ENCODE peak calls at places on chromosomes 16 and 17, in five cellular contexts. One of them, this sample, is unnamed.
A peak's percentile ranks its signal among the peaks of the same experiment; 100 is the strongest.

GRCh38 chr17:17026163-17026562 is 16.1 kb upstream of the MPRIP start:
- DNase-seq in astrocyte: no peak
- DNase-seq in ovary: no peak
- DNase-seq in naive thymus-derived CD4-positive, alpha-beta T cell: no peak
- DNase-seq in cardiac muscle cell: no peak
- DNase-seq in this sample: no peak

GRCh38 chr16:53884748-53885147 is 180.8 kb downstream of the FTO start:
- DNase-seq in astrocyte: peak; percentile 31
- DNase-seq in ovary: no peak
- DNase-seq in naive thymus-derived CD4-positive, alpha-beta T cell: no peak
- DNase-seq in cardiac muscle cell: no peak
- DNase-seq in this sample: no peak

GRCh38 chr17:28892024-28892423 is 5.5 kb downstream of the FLOT2 start:
- DNase-seq in astrocyte: no peak
- DNase-seq in ovary: no peak
- DNase-seq in naive thymus-derived CD4-positive, alpha-beta T cell: no peak
- DNase-seq in cardiac muscle cell: no peak
- DNase-seq in this sample: no peak

GRCh38 chr17:40177275-40177874 is at the start of gene RAPGEFL1:
- DNase-seq in astrocyte: peak; percentile 30
- DNase-seq in ovary: peak; percentile 71
- DNase-seq in naive thymus-derived CD4-positive, alpha-beta T cell: peak; percentile 76
- DNase-seq in cardiac muscle cell: peak; percentile 85
- DNase-seq in this sample: peak; percentile 89

GRCh38 chr17:10683853-10684252 is 13.5 kb downstream of the SCO1 start:
- DNase-seq in astrocyte: peak; percentile 11
- DNase-seq in ovary: no peak
- DNase-seq in naive thymus-derived CD4-positive, alpha-beta T cell: no peak
- DNase-seq in cardiac muscle cell: peak; percentile 55
- DNase-seq in this sample: peak; percentile 44

GRCh38 chr17:32876414-32877163 is at the start of gene MYO1D:
- DNase-seq in astrocyte: no peak
- DNase-seq in ovary: peak; percentile 57
- DNase-seq in naive thymus-derived CD4-positive, alpha-beta T cell: peak; percentile 58
- DNase-seq in cardiac muscle cell: no peak
- DNase-seq in this sample: peak; percentile 50

GRCh38 chr17:64706224-64707076 is 44.3 kb upstream of the SMURF2 start:
- DNase-seq in astrocyte: peak; percentile 34
- DNase-seq in ovary: no peak
- DNase-seq in naive thymus-derived CD4-positive, alpha-beta T cell: no peak
- DNase-seq in cardiac muscle cell: no peak
- DNase-seq in this sample: no peak

GRCh38 chr17:78051186-78051972 is 77.2 kb downstream of the TMC6 start:
- DNase-seq in astrocyte: no peak
- DNase-seq in ovary: no peak
- DNase-seq in naive thymus-derived CD4-positive, alpha-beta T cell: no peak
- DNase-seq in cardiac muscle cell: no peak
- DNase-seq in this sample: no peak

GRCh38 chr16:85123891-85124635 is 11.8 kb upstream of the CIBAR2 start:
- DNase-seq in astrocyte: peak; percentile 85
- DNase-seq in ovary: no peak
- DNase-seq in naive thymus-derived CD4-positive, alpha-beta T cell: no peak
- DNase-seq in cardiac muscle cell: peak; percentile 88
- DNase-seq in this sample: no peak

GRCh38 chr17:57471941-57472368 is 215.6 kb downstream of the MSI2 start:
- DNase-seq in astrocyte: no peak
- DNase-seq in ovary: no peak
- DNase-seq in naive thymus-derived CD4-positive, alpha-beta T cell: no peak
- DNase-seq in cardiac muscle cell: no peak
- DNase-seq in this sample: no peak

GRCh38 chr16:68548947-68549346 is 9.9 kb downstream of the ZFP90 start:
- DNase-seq in astrocyte: no peak
- DNase-seq in ovary: no peak
- DNase-seq in naive thymus-derived CD4-positive, alpha-beta T cell: peak; percentile 82
- DNase-seq in cardiac muscle cell: no peak
- DNase-seq in this sample: peak; percentile 42
- H3K9me3 ChIP-seq in astrocyte: peaks cover 16% of the 10 kb centered on the region
- H3K9me3 ChIP-seq in ovary: no peaks in the 10 kb centered on the region
- H3K9me3 ChIP-seq in naive thymus-derived CD4-positive, alpha-beta T cell: peaks cover 4% of the 10 kb centered on the region
- H3K9me3 ChIP-seq in cardiac muscle cell: no peaks in the 10 kb centered on the region
- H3K9me3 ChIP-seq in this sample: peaks cover 63% of the 10 kb centered on the region

GRCh38 chr17:81418710-81419332 is 23.6 kb downstream of the BAHCC1 start:
- DNase-seq in astrocyte: no peak
- DNase-seq in ovary: no peak
- DNase-seq in naive thymus-derived CD4-positive, alpha-beta T cell: no peak
- DNase-seq in cardiac muscle cell: no peak
- DNase-seq in this sample: no peak
- H3K4me3 ChIP-seq in astrocyte: no peak overlapping the region
- H3K4me3 ChIP-seq in ovary: peak overlapping the region; percentile 22
- H3K4me3 ChIP-seq in naive thymus-derived CD4-positive, alpha-beta T cell: no peak overlapping the region
- H3K4me3 ChIP-seq in cardiac muscle cell: no peak overlapping the region
- H3K4me3 ChIP-seq in this sample: no peak overlapping the region

GRCh38 chr17:53316988-53317387 is 505.7 kb upstream of the KIF2B start:
- DNase-seq in astrocyte: no peak
- DNase-seq in ovary: no peak
- DNase-seq in naive thymus-derived CD4-positive, alpha-beta T cell: no peak
- DNase-seq in cardiac muscle cell: no peak
- DNase-seq in this sample: no peak

GRCh38 chr17:53316073-53316472 is 506.7 kb upstream of the KIF2B start:
- DNase-seq in astrocyte: no peak
- DNase-seq in ovary: no peak
- DNase-seq in naive thymus-derived CD4-positive, alpha-beta T cell: no peak
- DNase-seq in cardiac muscle cell: no peak
- DNase-seq in this sample: no peak

DNA sequence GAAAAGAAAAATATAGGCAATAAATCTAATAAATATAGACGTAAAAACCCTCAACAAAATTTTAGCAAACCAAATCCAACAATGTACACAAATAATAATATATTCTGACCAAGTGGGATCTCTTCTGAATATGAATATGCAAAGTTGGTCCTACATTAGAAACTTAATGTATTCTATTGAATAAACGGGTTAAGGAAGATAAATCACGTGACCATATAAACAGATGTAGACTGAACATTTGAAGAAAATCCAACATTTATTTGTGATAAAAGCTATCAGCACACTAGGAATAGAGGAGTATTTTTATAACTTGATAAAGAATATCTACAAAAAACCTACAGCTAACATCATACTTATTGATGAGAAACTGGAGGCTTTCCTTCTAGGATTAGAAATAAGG is 502.8 kb upstream of the KIF2B start:
- DNase-seq in astrocyte: no peak
- DNase-seq in ovary: no peak
- DNase-seq in naive thymus-derived CD4-positive, alpha-beta T cell: no peak
- DNase-seq in cardiac muscle cell: no peak
- DNase-seq in this sample: no peak
- H3K9me3 ChIP-seq in astrocyte: no peaks in the 10 kb centered on the region
- H3K9me3 ChIP-seq in ovary: no peaks in the 10 kb centered on the region
- H3K9me3 ChIP-seq in naive thymus-derived CD4-positive, alpha-beta T cell: no peaks in the 10 kb centered on the region
- H3K9me3 ChIP-seq in cardiac muscle cell: no peaks in the 10 kb centered on the region
- H3K9me3 ChIP-seq in this sample: no peaks in the 10 kb centered on the region

GRCh38 chr16:678209-678857 is 1.9 kb upstream of the STUB1 start:
- DNase-seq in astrocyte: no peak
- DNase-seq in ovary: peak; percentile 40
- DNase-seq in naive thymus-derived CD4-positive, alpha-beta T cell: no peak
- DNase-seq in cardiac muscle cell: no peak
- DNase-seq in this sample: no peak

GRCh38 chr16:679808-680624 is at the start of gene STUB1:
- DNase-seq in astrocyte: peak; percentile 67
- DNase-seq in ovary: peak; percentile 89
- DNase-seq in naive thymus-derived CD4-positive, alpha-beta T cell: peak; percentile 82
- DNase-seq in cardiac muscle cell: peak; percentile 91
- DNase-seq in this sample: peak; percentile 84

GRCh38 chr16:680625-680945 is 375 bp downstream of the STUB1 start:
- DNase-seq in astrocyte: no peak
- DNase-seq in ovary: peak; percentile 22
- DNase-seq in naive thymus-derived CD4-positive, alpha-beta T cell: no peak
- DNase-seq in cardiac muscle cell: no peak
- DNase-seq in this sample: no peak

GRCh38 chr16:677306-678190 is 2.1 kb downstream of the RHBDL1 start:
- DNase-seq in astrocyte: no peak
- DNase-seq in ovary: peak; percentile 29
- DNase-seq in naive thymus-derived CD4-positive, alpha-beta T cell: no peak
- DNase-seq in cardiac muscle cell: no peak
- DNase-seq in this sample: no peak

GRCh38 chr16:678858-679807 is 1.1 kb upstream of the STUB1 start:
- DNase-seq in astrocyte: peak; percentile 21
- DNase-seq in ovary: peak; percentile 80
- DNase-seq in naive thymus-derived CD4-positive, alpha-beta T cell: no peak
- DNase-seq in cardiac muscle cell: peak; percentile 66
- DNase-seq in this sample: no peak
- H3K4me3 ChIP-seq in astrocyte: peak overlapping the region; percentile 50
- H3K4me3 ChIP-seq in ovary: peak overlapping the region; percentile 51
- H3K4me3 ChIP-seq in naive thymus-derived CD4-positive, alpha-beta T cell: peak overlapping the region; percentile 51
- H3K4me3 ChIP-seq in cardiac muscle cell: peak overlapping the region; percentile 44
- H3K4me3 ChIP-seq in this sample: no peak overlapping the region

GRCh38 chr16:59878999-59879398 is 1144.9 kb upstream of the GOT2 start:
- DNase-seq in astrocyte: peak; percentile 41
- DNase-seq in ovary: no peak
- DNase-seq in naive thymus-derived CD4-positive, alpha-beta T cell: no peak
- DNase-seq in cardiac muscle cell: no peak
- DNase-seq in this sample: no peak

GRCh38 chr16:59886021-59886420 is 1151.9 kb upstream of the GOT2 start:
- DNase-seq in astrocyte: peak; percentile 92
- DNase-seq in ovary: no peak
- DNase-seq in naive thymus-derived CD4-positive, alpha-beta T cell: no peak
- DNase-seq in cardiac muscle cell: peak; percentile 58
- DNase-seq in this sample: no peak

GRCh38 chr16:59878479-59878878 is 1144.4 kb upstream of the GOT2 start:
- DNase-seq in astrocyte: peak; percentile 90
- DNase-seq in ovary: no peak
- DNase-seq in naive thymus-derived CD4-positive, alpha-beta T cell: no peak
- DNase-seq in cardiac muscle cell: peak; percentile 16
- DNase-seq in this sample: no peak

GRCh38 chr16:59881366-59881765 is 1147.2 kb upstream of the GOT2 start:
- DNase-seq in astrocyte: no peak
- DNase-seq in ovary: no peak
- DNase-seq in naive thymus-derived CD4-positive, alpha-beta T cell: no peak
- DNase-seq in cardiac muscle cell: no peak
- DNase-seq in this sample: no peak

DNA sequence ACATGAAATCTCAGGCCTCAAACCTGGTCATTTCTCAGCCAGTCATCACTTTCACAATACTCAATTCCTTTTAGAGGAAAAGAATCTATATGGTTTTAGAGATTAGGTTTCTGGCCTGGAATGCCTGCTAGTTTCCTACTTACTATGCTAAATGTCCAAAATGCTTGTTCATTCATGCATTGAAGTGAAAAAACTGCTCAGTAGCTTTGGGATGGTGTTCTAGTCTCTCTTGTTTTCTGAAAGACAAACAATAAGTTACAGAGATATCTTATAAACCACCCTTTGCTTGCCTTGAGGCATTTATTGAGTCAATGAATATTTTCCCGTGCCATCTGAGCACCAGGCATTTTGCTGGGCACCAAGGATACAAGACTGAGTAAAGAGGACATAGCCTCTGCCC is 1146.5 kb upstream of the GOT2 start:
- DNase-seq in astrocyte: peak; percentile 18
- DNase-seq in ovary: no peak
- DNase-seq in naive thymus-derived CD4-positive, alpha-beta T cell: no peak
- DNase-seq in cardiac muscle cell: no peak
- DNase-seq in this sample: no peak
- H3K9me3 ChIP-seq in astrocyte: no peaks in the 10 kb centered on the region
- H3K9me3 ChIP-seq in ovary: no peaks in the 10 kb centered on the region
- H3K9me3 ChIP-seq in naive thymus-derived CD4-positive, alpha-beta T cell: no peaks in the 10 kb centered on the region
- H3K9me3 ChIP-seq in cardiac muscle cell: no peaks in the 10 kb centered on the region
- H3K9me3 ChIP-seq in this sample: peaks cover under 1% of the 10 kb centered on the region

GRCh38 chr17:66611397-66611796 is 223.5 kb upstream of the CACNG5 start:
- DNase-seq in astrocyte: no peak
- DNase-seq in ovary: no peak
- DNase-seq in naive thymus-derived CD4-positive, alpha-beta T cell: no peak
- DNase-seq in cardiac muscle cell: no peak
- DNase-seq in this sample: no peak

GRCh38 chr17:66610734-66611133 is 224.2 kb upstream of the CACNG5 start:
- DNase-seq in astrocyte: no peak
- DNase-seq in ovary: no peak
- DNase-seq in naive thymus-derived CD4-positive, alpha-beta T cell: no peak
- DNase-seq in cardiac muscle cell: no peak
- DNase-seq in this sample: no peak

GRCh38 chr17:66614469-66614868 is 220.4 kb upstream of the CACNG5 start:
- DNase-seq in astrocyte: no peak
- DNase-seq in ovary: no peak
- DNase-seq in naive thymus-derived CD4-positive, alpha-beta T cell: no peak
- DNase-seq in cardiac muscle cell: no peak
- DNase-seq in this sample: no peak

GRCh38 chr17:66612993-66613392 is 221.9 kb upstream of the CACNG5 start:
- DNase-seq in astrocyte: no peak
- DNase-seq in ovary: no peak
- DNase-seq in naive thymus-derived CD4-positive, alpha-beta T cell: no peak
- DNase-seq in cardiac muscle cell: no peak
- DNase-seq in this sample: no peak
- H3K4me3 ChIP-seq in astrocyte: no peak overlapping the region
- H3K4me3 ChIP-seq in ovary: no peak overlapping the region
- H3K4me3 ChIP-seq in naive thymus-derived CD4-positive, alpha-beta T cell: no peak overlapping the region
- H3K4me3 ChIP-seq in cardiac muscle cell: no peak overlapping the region
- H3K4me3 ChIP-seq in this sample: no peak overlapping the region

DNA sequence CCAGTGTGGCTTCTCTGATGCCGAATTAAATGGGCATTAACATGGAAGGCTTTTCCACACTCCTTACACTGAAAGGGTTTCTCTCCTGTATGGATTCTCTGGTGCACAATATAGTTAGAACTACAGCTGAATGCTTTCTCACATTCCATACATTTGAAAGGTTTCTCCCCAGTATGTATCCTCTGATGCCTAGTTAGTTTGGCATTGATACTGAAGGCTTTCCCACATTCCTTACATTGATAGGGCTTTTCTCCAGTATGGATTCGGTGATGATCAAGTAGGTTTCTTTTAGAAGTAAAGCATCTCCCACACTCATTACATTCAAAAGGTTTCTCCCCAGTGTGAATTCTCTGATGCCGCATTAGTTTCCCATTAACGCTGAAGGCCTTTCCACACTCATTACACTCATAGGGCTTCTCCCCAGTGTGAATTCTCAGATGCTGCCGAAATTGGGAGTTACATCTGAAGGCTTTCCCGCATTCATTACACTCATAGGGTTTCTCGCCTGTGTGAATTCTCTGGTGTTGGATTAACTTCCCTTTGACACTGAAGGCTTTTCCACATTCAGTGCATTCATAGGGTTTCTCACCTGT is 6.5 kb upstream of the TLE7 start:
- DNase-seq in astrocyte: no peak
- DNase-seq in ovary: no peak
- DNase-seq in naive thymus-derived CD4-positive, alpha-beta T cell: no peak
- DNase-seq in cardiac muscle cell: no peak
- DNase-seq in this sample: no peak
- H3K9me3 ChIP-seq in astrocyte: peaks cover 53% of the 10 kb centered on the region
- H3K9me3 ChIP-seq in ovary: peaks cover 33% of the 10 kb centered on the region
- H3K9me3 ChIP-seq in naive thymus-derived CD4-positive, alpha-beta T cell: peaks cover 22% of the 10 kb centered on the region
- H3K9me3 ChIP-seq in cardiac muscle cell: peaks cover 8% of the 10 kb centered on the region
- H3K9me3 ChIP-seq in this sample: peaks cover 65% of the 10 kb centered on the region

DNA sequence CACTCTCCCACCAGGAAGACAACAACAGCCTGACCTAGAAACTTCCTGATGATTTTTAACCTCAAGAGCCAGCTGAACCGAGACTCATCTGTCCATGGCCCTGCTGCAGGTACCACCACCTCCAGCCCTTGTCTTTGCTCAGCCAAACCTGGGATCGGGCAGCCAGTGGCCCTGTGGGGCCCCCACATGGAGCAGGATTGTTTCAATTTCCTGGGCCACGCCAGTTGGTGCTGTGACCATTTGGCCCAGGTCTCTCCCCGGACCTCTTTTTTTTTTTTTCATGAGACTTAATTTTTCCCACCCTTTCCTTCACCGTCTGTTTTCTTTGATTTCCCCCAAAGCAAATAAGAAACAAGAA is 8.3 kb upstream of the HOXB2 start:
- DNase-seq in astrocyte: no peak
- DNase-seq in ovary: no peak
- DNase-seq in naive thymus-derived CD4-positive, alpha-beta T cell: no peak
- DNase-seq in cardiac muscle cell: no peak
- DNase-seq in this sample: no peak
- H3K4me3 ChIP-seq in astrocyte: no peak overlapping the region
- H3K4me3 ChIP-seq in ovary: no peak overlapping the region
- H3K4me3 ChIP-seq in naive thymus-derived CD4-positive, alpha-beta T cell: no peak overlapping the region
- H3K4me3 ChIP-seq in cardiac muscle cell: peak overlapping the region; percentile 51
- H3K4me3 ChIP-seq in this sample: no peak overlapping the region